ENCODE peak calls at places on chromosomes 3 and 15, in ten cellular contexts. One of them, this sample, is unnamed. For H3K4me1 and H3K9me3, the result is how much of the 10 kb centered on the place peaks cover.

GRCh38 chr3:128438488-128439072 is 28.1 kb downstream of the DNAJB8 start:
- DNase-seq in Karpas-422: peak
- DNase-seq in ovary: no peak
- DNase-seq in esophagus muscularis mucosa: no peak
- DNase-seq in kidney: peak
- DNase-seq in tibial nerve: no peak
- DNase-seq in body of pancreas: no peak
- DNase-seq in stomach: no peak
- DNase-seq in CD8-positive, alpha-beta T cell: no peak
- DNase-seq in cardiac muscle cell: no peak
- DNase-seq in this sample: no peak

GRCh38 chr3:55160241-55160877 is 232.5 kb upstream of the LRTM1 start:
- DNase-seq in Karpas-422: peak
- DNase-seq in ovary: no peak
- DNase-seq in esophagus muscularis mucosa: peak
- DNase-seq in kidney: peak
- DNase-seq in tibial nerve: peak
- DNase-seq in body of pancreas: peak
- DNase-seq in stomach: peak
- DNase-seq in CD8-positive, alpha-beta T cell: no peak
- DNase-seq in cardiac muscle cell: peak
- DNase-seq in this sample: no peak

GRCh38 chr3:62559831-62560445 is 186.6 kb upstream of the FEZF2 start:
- DNase-seq in Karpas-422: peak
- DNase-seq in ovary: no peak
- DNase-seq in esophagus muscularis mucosa: peak
- DNase-seq in kidney: no peak
- DNase-seq in tibial nerve: no peak
- DNase-seq in body of pancreas: no peak
- DNase-seq in stomach: no peak
- DNase-seq in CD8-positive, alpha-beta T cell: no peak
- DNase-seq in cardiac muscle cell: peak
- DNase-seq in this sample: no peak

GRCh38 chr15:76987276-76987675 is 7.7 kb upstream of the PSTPIP1 start:
- DNase-seq in Karpas-422: no peak
- DNase-seq in ovary: no peak
- DNase-seq in esophagus muscularis mucosa: no peak
- DNase-seq in kidney: no peak
- DNase-seq in tibial nerve: no peak
- DNase-seq in body of pancreas: no peak
- DNase-seq in stomach: no peak
- DNase-seq in CD8-positive, alpha-beta T cell: no peak
- DNase-seq in cardiac muscle cell: no peak
- DNase-seq in this sample: no peak

GRCh38 chr3:70264122-70264780 is 48.2 kb downstream of the MDFIC2 start:
- DNase-seq in Karpas-422: no peak
- DNase-seq in ovary: no peak
- DNase-seq in esophagus muscularis mucosa: no peak
- DNase-seq in kidney: no peak
- DNase-seq in tibial nerve: no peak
- DNase-seq in body of pancreas: peak
- DNase-seq in stomach: peak
- DNase-seq in CD8-positive, alpha-beta T cell: no peak
- DNase-seq in cardiac muscle cell: peak
- DNase-seq in this sample: no peak

GRCh38 chr3:147680820-147681488 is 271.8 kb downstream of the ZIC1 start:
- DNase-seq in Karpas-422: no peak
- DNase-seq in ovary: no peak
- DNase-seq in esophagus muscularis mucosa: no peak
- DNase-seq in kidney: no peak
- DNase-seq in tibial nerve: no peak
- DNase-seq in body of pancreas: no peak
- DNase-seq in stomach: no peak
- DNase-seq in CD8-positive, alpha-beta T cell: no peak
- DNase-seq in cardiac muscle cell: peak
- DNase-seq in this sample: no peak

GRCh38 chr15:37102315-37103021 is 2.1 kb upstream of the MEIS2 start:
- DNase-seq in Karpas-422: no peak
- DNase-seq in ovary: peak
- DNase-seq in esophagus muscularis mucosa: no peak
- DNase-seq in kidney: peak
- DNase-seq in tibial nerve: no peak
- DNase-seq in body of pancreas: no peak
- DNase-seq in stomach: no peak
- DNase-seq in CD8-positive, alpha-beta T cell: no peak
- DNase-seq in cardiac muscle cell: peak
- DNase-seq in this sample: no peak

GRCh38 chr3:15823092-15823491 is 25.3 kb upstream of the ANKRD28 start:
- DNase-seq in Karpas-422: no peak
- DNase-seq in ovary: no peak
- DNase-seq in esophagus muscularis mucosa: no peak
- DNase-seq in kidney: no peak
- DNase-seq in tibial nerve: no peak
- DNase-seq in body of pancreas: no peak
- DNase-seq in stomach: no peak
- DNase-seq in CD8-positive, alpha-beta T cell: no peak
- DNase-seq in cardiac muscle cell: no peak
- DNase-seq in this sample: no peak

GRCh38 chr3:46561951-46562350 is 4.2 kb downstream of the LRRC2 start:
- DNase-seq in Karpas-422: no peak
- DNase-seq in ovary: no peak
- DNase-seq in esophagus muscularis mucosa: no peak
- DNase-seq in kidney: no peak
- DNase-seq in tibial nerve: no peak
- DNase-seq in body of pancreas: no peak
- DNase-seq in stomach: no peak
- DNase-seq in CD8-positive, alpha-beta T cell: no peak
- DNase-seq in cardiac muscle cell: no peak
- DNase-seq in this sample: no peak

GRCh38 chr3:172125963-172126403 is 86.6 kb downstream of the FNDC3B start:
- DNase-seq in Karpas-422: no peak
- DNase-seq in ovary: no peak
- DNase-seq in esophagus muscularis mucosa: no peak
- DNase-seq in kidney: no peak
- DNase-seq in tibial nerve: peak
- DNase-seq in body of pancreas: peak
- DNase-seq in stomach: peak
- DNase-seq in CD8-positive, alpha-beta T cell: no peak
- DNase-seq in cardiac muscle cell: peak
- DNase-seq in this sample: peak

GRCh38 chr3:14586611-14587010 is 46.5 kb upstream of the GRIP2 start:
- DNase-seq in Karpas-422: no peak
- DNase-seq in ovary: no peak
- DNase-seq in esophagus muscularis mucosa: no peak
- DNase-seq in kidney: no peak
- DNase-seq in tibial nerve: no peak
- DNase-seq in body of pancreas: no peak
- DNase-seq in stomach: no peak
- DNase-seq in CD8-positive, alpha-beta T cell: no peak
- DNase-seq in cardiac muscle cell: no peak
- DNase-seq in this sample: no peak

GRCh38 chr3:37096292-37096691 is 78.1 kb downstream of the LRRFIP2 start:
- DNase-seq in Karpas-422: no peak
- DNase-seq in ovary: no peak
- DNase-seq in esophagus muscularis mucosa: no peak
- DNase-seq in kidney: no peak
- DNase-seq in tibial nerve: no peak
- DNase-seq in body of pancreas: no peak
- DNase-seq in stomach: no peak
- DNase-seq in CD8-positive, alpha-beta T cell: no peak
- DNase-seq in cardiac muscle cell: peak
- DNase-seq in this sample: no peak

GRCh38 chr3:157127831-157128767 is 31.8 kb downstream of the CCNL1 start:
- DNase-seq in Karpas-422: no peak
- DNase-seq in ovary: peak
- DNase-seq in esophagus muscularis mucosa: peak
- DNase-seq in kidney: peak
- DNase-seq in tibial nerve: no peak
- DNase-seq in body of pancreas: peak
- DNase-seq in stomach: peak
- DNase-seq in CD8-positive, alpha-beta T cell: no peak
- DNase-seq in cardiac muscle cell: peak
- DNase-seq in this sample: peak

GRCh38 chr15:38635170-38635569 is 70.6 kb upstream of the RASGRP1 start:
- DNase-seq in Karpas-422: no peak
- DNase-seq in ovary: no peak
- DNase-seq in esophagus muscularis mucosa: no peak
- DNase-seq in kidney: no peak
- DNase-seq in tibial nerve: no peak
- DNase-seq in body of pancreas: no peak
- DNase-seq in stomach: no peak
- DNase-seq in CD8-positive, alpha-beta T cell: no peak
- DNase-seq in cardiac muscle cell: no peak
- DNase-seq in this sample: no peak

GRCh38 chr3:54353547-54354339 is 231.4 kb downstream of the CACNA2D3 start:
- DNase-seq in Karpas-422: no peak
- DNase-seq in ovary: peak
- DNase-seq in esophagus muscularis mucosa: no peak
- DNase-seq in kidney: no peak
- DNase-seq in tibial nerve: no peak
- DNase-seq in body of pancreas: no peak
- DNase-seq in stomach: no peak
- DNase-seq in CD8-positive, alpha-beta T cell: no peak
- DNase-seq in cardiac muscle cell: peak
- DNase-seq in this sample: no peak

GRCh38 chr15:57680021-57680420 is 26.5 kb upstream of the POLR2M start:
- DNase-seq in Karpas-422: no peak
- DNase-seq in ovary: no peak
- DNase-seq in esophagus muscularis mucosa: no peak
- DNase-seq in kidney: no peak
- DNase-seq in tibial nerve: no peak
- DNase-seq in body of pancreas: no peak
- DNase-seq in stomach: no peak
- DNase-seq in CD8-positive, alpha-beta T cell: no peak
- DNase-seq in cardiac muscle cell: peak
- DNase-seq in this sample: no peak

GRCh38 chr3:186790261-186790981 is 7.0 kb downstream of the EIF4A2 start:
- DNase-seq in Karpas-422: peak
- DNase-seq in ovary: no peak
- DNase-seq in esophagus muscularis mucosa: no peak
- DNase-seq in kidney: no peak
- DNase-seq in tibial nerve: no peak
- DNase-seq in body of pancreas: no peak
- DNase-seq in stomach: no peak
- DNase-seq in CD8-positive, alpha-beta T cell: no peak
- DNase-seq in cardiac muscle cell: peak
- DNase-seq in this sample: no peak

GRCh38 chr3:124635169-124635539 is 95.1 kb upstream of the UMPS start:
- DNase-seq in Karpas-422: no peak
- DNase-seq in ovary: no peak
- DNase-seq in esophagus muscularis mucosa: no peak
- DNase-seq in kidney: no peak
- DNase-seq in tibial nerve: no peak
- DNase-seq in body of pancreas: no peak
- DNase-seq in stomach: no peak
- DNase-seq in CD8-positive, alpha-beta T cell: no peak
- DNase-seq in cardiac muscle cell: no peak
- DNase-seq in this sample: no peak

DNA sequence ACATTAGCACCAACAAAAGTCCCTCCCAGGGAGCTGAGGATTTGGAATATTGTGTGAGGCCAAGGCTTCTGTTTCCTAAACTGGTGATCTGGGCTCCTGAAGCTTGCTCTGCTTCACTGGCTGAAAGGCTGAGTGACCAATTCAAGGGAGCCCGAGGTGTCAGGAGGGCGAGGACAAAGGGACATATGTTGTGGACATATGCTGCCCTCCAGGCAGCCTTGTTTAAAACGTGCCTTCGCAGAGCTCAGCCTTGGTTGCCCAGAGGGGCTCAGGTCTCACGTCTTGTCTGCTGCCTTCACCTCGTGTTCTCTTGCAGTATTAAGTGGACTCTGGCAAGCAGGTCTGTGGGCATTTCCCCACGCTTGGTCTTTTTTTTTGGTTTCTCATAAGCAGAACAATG is 7.0 kb downstream of the SLCO3A1 start:
- DNase-seq in Karpas-422: no peak
- DNase-seq in ovary: no peak
- DNase-seq in esophagus muscularis mucosa: peak
- DNase-seq in kidney: no peak
- DNase-seq in tibial nerve: no peak
- DNase-seq in body of pancreas: no peak
- DNase-seq in stomach: no peak
- DNase-seq in CD8-positive, alpha-beta T cell: no peak
- DNase-seq in cardiac muscle cell: no peak
- DNase-seq in this sample: no peak
- H3K4me1 ChIP-seq in Karpas-422: half or more
- H3K4me1 ChIP-seq in ovary: under half
- H3K4me1 ChIP-seq in esophagus muscularis mucosa: half or more
- H3K4me1 ChIP-seq in kidney: under half
- H3K4me1 ChIP-seq in tibial nerve: under half
- H3K4me1 ChIP-seq in body of pancreas: under half
- H3K4me1 ChIP-seq in stomach: under half
- H3K4me1 ChIP-seq in CD8-positive, alpha-beta T cell: half or more
- H3K4me1 ChIP-seq in cardiac muscle cell: half or more
- H3K4me1 ChIP-seq in this sample: under half

GRCh38 chr15:54719325-54719724 is 477.4 kb downstream of the RSL24D1 start:
- DNase-seq in Karpas-422: no peak
- DNase-seq in ovary: no peak
- DNase-seq in esophagus muscularis mucosa: no peak
- DNase-seq in kidney: no peak
- DNase-seq in tibial nerve: no peak
- DNase-seq in body of pancreas: no peak
- DNase-seq in stomach: no peak
- DNase-seq in CD8-positive, alpha-beta T cell: no peak
- DNase-seq in cardiac muscle cell: no peak
- DNase-seq in this sample: no peak
- H3K9me3 ChIP-seq in Karpas-422: under half
- H3K9me3 ChIP-seq in ovary: under half
- H3K9me3 ChIP-seq in esophagus muscularis mucosa: under half
- H3K9me3 ChIP-seq in kidney: under half
- H3K9me3 ChIP-seq in tibial nerve: under half
- H3K9me3 ChIP-seq in body of pancreas: under half
- H3K9me3 ChIP-seq in stomach: under half
- H3K9me3 ChIP-seq in CD8-positive, alpha-beta T cell: under half
- H3K9me3 ChIP-seq in cardiac muscle cell: under half
- H3K9me3 ChIP-seq in this sample: under half

DNA sequence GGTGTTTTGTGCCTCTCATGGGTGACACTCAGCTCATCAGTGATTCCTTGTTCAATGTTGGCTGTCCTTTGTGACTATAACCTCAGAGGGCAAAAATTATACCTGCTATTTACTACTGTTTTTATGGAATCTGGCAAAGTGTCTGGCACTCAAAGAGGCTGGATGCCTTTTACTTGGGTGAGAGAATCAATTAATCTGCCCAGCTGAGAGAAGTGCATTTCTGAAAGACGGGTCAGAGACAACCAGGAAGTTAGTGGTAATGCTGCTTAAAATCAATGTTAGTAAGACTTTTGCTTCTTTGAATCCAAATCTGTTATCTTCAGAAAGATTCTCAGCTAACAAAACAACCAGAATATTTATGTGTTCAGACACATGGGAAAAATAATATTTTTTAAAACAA is 436.2 kb upstream of the SUCLG2 start:
- DNase-seq in Karpas-422: no peak
- DNase-seq in ovary: no peak
- DNase-seq in esophagus muscularis mucosa: no peak
- DNase-seq in kidney: no peak
- DNase-seq in tibial nerve: no peak
- DNase-seq in body of pancreas: no peak
- DNase-seq in stomach: no peak
- DNase-seq in CD8-positive, alpha-beta T cell: no peak
- DNase-seq in cardiac muscle cell: no peak
- DNase-seq in this sample: no peak
- H3K4me1 ChIP-seq in Karpas-422: under half
- H3K4me1 ChIP-seq in ovary: under half
- H3K4me1 ChIP-seq in esophagus muscularis mucosa: under half
- H3K4me1 ChIP-seq in kidney: under half
- H3K4me1 ChIP-seq in tibial nerve: under half
- H3K4me1 ChIP-seq in body of pancreas: under half
- H3K4me1 ChIP-seq in stomach: under half
- H3K4me1 ChIP-seq in CD8-positive, alpha-beta T cell: under half
- H3K4me1 ChIP-seq in cardiac muscle cell: under half
- H3K4me1 ChIP-seq in this sample: under half

GRCh38 chr3:175818811-175819464 is 959.8 kb downstream of the NAALADL2 start:
- DNase-seq in Karpas-422: no peak
- DNase-seq in ovary: no peak
- DNase-seq in esophagus muscularis mucosa: no peak
- DNase-seq in kidney: no peak
- DNase-seq in tibial nerve: no peak
- DNase-seq in body of pancreas: no peak
- DNase-seq in stomach: no peak
- DNase-seq in CD8-positive, alpha-beta T cell: no peak
- DNase-seq in cardiac muscle cell: no peak
- DNase-seq in this sample: no peak
- H3K9me3 ChIP-seq in Karpas-422: under half
- H3K9me3 ChIP-seq in ovary: under half
- H3K9me3 ChIP-seq in esophagus muscularis mucosa: under half
- H3K9me3 ChIP-seq in kidney: under half
- H3K9me3 ChIP-seq in tibial nerve: under half
- H3K9me3 ChIP-seq in body of pancreas: under half
- H3K9me3 ChIP-seq in stomach: under half
- H3K9me3 ChIP-seq in CD8-positive, alpha-beta T cell: under half
- H3K9me3 ChIP-seq in cardiac muscle cell: under half
- H3K9me3 ChIP-seq in this sample: under half

This sample was measured in lung.